ENCODE peak calls at places on chromosomes 4 and X, in four cellular contexts. J is sigmoid colon, C is colonic mucosa, S is endodermal cell. Z is an unnamed sample.

GRCh38 chrX:24498975-24499374 is 33.9 kb downstream of the PDK3 start:
- DNase-seq in C (no peak), S (no peak), J (no peak), Z (no peak)

GRCh38 chr4:163077611-163078010 is 89.1 kb downstream of the NAF1 start:
- DNase-seq in C (no peak), J (no peak), S (no peak), Z (no peak)

GRCh38 chr4:173262363-173262762 is 71.8 kb downstream of the HMGB2 start:
- DNase-seq in C (no peak), J (no peak), S (no peak), Z (no peak)

GRCh38 chr4:44927361-44928061 is 201.2 kb upstream of the GNPDA2 start:
- DNase-seq in S (no peak), C (no peak), J (no peak), Z (no peak)

GRCh38 chr4:26326791-26327190 is 6.0 kb downstream of the RBPJ start:
- DNase-seq in S (no peak), J (no peak), C (no peak), Z (no peak)

GRCh38 chrX:133909888-133910287 is 75.5 kb downstream of the GPC3 start:
- DNase-seq in S (no peak), C (no peak), J (no peak), Z (no peak)

GRCh38 chrX:23341452-23341851 is 6.8 kb downstream of the PTCHD1 start:
- DNase-seq in S (peak), C (peak), J (no peak), Z (no peak)

GRCh38 chrX:46574337-46574940 is 874 bp downstream of the CHST7 start:
- DNase-seq in C (no peak), S (peak), J (no peak), Z (peak)

GRCh38 chrX:124033821-124034220 is 72.3 kb downstream of the STAG2 start:
- DNase-seq in J (no peak), S (no peak), C (no peak), Z (no peak)

GRCh38 chr4:147201016-147201415 is 255.4 kb upstream of the TTC29 start:
- DNase-seq in C (no peak), S (no peak), J (no peak), Z (no peak)

GRCh38 chrX:115177941-115178340 is 11.3 kb upstream of the RBMXL3 start:
- DNase-seq in C (no peak), J (no peak), S (no peak), Z (no peak)

GRCh38 chrX:41655631-41656030 is 33.1 kb upstream of the GPR34 start:
- DNase-seq in S (no peak), C (no peak), J (no peak), Z (no peak)

GRCh38 chrX:101057095-101057714 is 5.3 kb upstream of the TRMT2B start:
- DNase-seq in J (no peak), C (no peak), S (no peak), Z (no peak)

GRCh38 chr4:89514811-89515210 is 207.2 kb upstream of the GPRIN3 start:
- DNase-seq in S (no peak), C (no peak), J (no peak), Z (no peak)

GRCh38 chr4:153152453-153153338 is 51.5 kb upstream of the TRIM2 start:
- DNase-seq in S (peak), C (peak), J (no peak), Z (no peak)

GRCh38 chrX:99887918-99888317 is 522.2 kb downstream of the PCDH19 start:
- DNase-seq in J (no peak), C (no peak), S (no peak), Z (no peak)

GRCh38 chr4:85929926-85930325 is 429.9 kb downstream of the MAPK10 start:
- DNase-seq in C (peak), J (no peak), S (peak), Z (no peak)

GRCh38 chrX:111039606-111040005 is 56.4 kb upstream of the PAK3 start:
- DNase-seq in C (no peak), J (no peak), S (peak), Z (no peak)

GRCh38 chr4:16450724-16451123 is 224.5 kb upstream of the TAPT1 start:
- DNase-seq in S (no peak), J (no peak), C (no peak), Z (no peak)

GRCh38 chr4:100268807-100269206 is 78.5 kb upstream of the DDIT4L start:
- DNase-seq in C (no peak), S (no peak), J (no peak), Z (no peak)

GRCh38 chr4:24801136-24801855 is 5.9 kb downstream of the SOD3 start:
- DNase-seq in S (no peak), C (no peak), J (no peak), Z (no peak)

GRCh38 chr4:179867300-179867878 is 2375.8 kb upstream of the TENM3 start:
- DNase-seq in J (no peak), C (peak), S (peak), Z (no peak)

GRCh38 chr4:43456383-43456782 is 563.9 kb downstream of the GRXCR1 start:
- DNase-seq in C (no peak), S (no peak), J (no peak), Z (no peak)

GRCh38 chr4:183747931-183748664 is 89.0 kb downstream of the TRAPPC11 start:
- DNase-seq in S (no peak), C (peak), J (no peak), Z (no peak)

GRCh38 chrX:108447303-108447702 is 7.7 kb downstream of the COL4A5 start:
- DNase-seq in S (no peak), J (no peak), C (no peak), Z (no peak)

GRCh38 chr4:147760695-147761094 is 28.8 kb downstream of the ARHGAP10 start:
- DNase-seq in C (no peak), S (no peak), J (peak), Z (no peak)

GRCh38 chr4:172141025-172141424 is 327.8 kb downstream of the GALNTL6 start:
- DNase-seq in J (no peak), S (no peak), C (no peak), Z (no peak)

GRCh38 chr4:152243890-152244595 is 291.8 kb downstream of the FBXW7 start:
- DNase-seq in C (peak), S (no peak), J (no peak), Z (no peak)

GRCh38 chr4:26032572-26033320 is 118.7 kb downstream of the SMIM20 start:
- DNase-seq in J (no peak), S (no peak), C (no peak), Z (no peak)

GRCh38 chr4:118742050-118742449 is 56.9 kb downstream of the METTL14 start:
- DNase-seq in J (no peak), C (no peak), S (no peak), Z (no peak)

GRCh38 chr4:826508-827208 is 729 bp upstream of the CPLX1 start:
- DNase-seq in J (peak), C (no peak), S (peak), Z (peak)

GRCh38 chr4:1239141-1239948 is 9.6 kb downstream of the CTBP1 start:
- DNase-seq in C (no peak), S (no peak), J (peak), Z (peak)

GRCh38 chr4:7978489-7978888 is 38.8 kb upstream of the AFAP1 start:
- DNase-seq in J (no peak), C (peak), S (no peak), Z (peak)

GRCh38 chr4:100086766-100087431 is 103.4 kb downstream of the DDIT4L start:
- DNase-seq in J (no peak), S (no peak), C (no peak), Z (no peak)

GRCh38 chr4:37771771-37772170 is 54.7 kb upstream of the PGM2 start:
- DNase-seq in J (no peak), C (no peak), S (no peak), Z (no peak)

GRCh38 chrX:126770179-126770578 is 49.4 kb upstream of the PRR32 start:
- DNase-seq in J (no peak), C (no peak), S (peak), Z (no peak)

GRCh38 chrX:9747644-9748043 is 18.0 kb downstream of the GPR143 start:
- DNase-seq in J (no peak), C (no peak), S (no peak), Z (no peak)
- H3K27ac ChIP-seq in J (no peak), C (no peak), S (no peak), Z (peak)

GRCh38 chr4:105588252-105588651 is 35.8 kb downstream of the ARHGEF38 start:
- DNase-seq in C (no peak), S (no peak), J (no peak), Z (no peak)

GRCh38 chr4:105587851-105588250 is 35.4 kb downstream of the ARHGEF38 start:
- DNase-seq in C (no peak), J (no peak), S (no peak), Z (no peak)

DNA sequence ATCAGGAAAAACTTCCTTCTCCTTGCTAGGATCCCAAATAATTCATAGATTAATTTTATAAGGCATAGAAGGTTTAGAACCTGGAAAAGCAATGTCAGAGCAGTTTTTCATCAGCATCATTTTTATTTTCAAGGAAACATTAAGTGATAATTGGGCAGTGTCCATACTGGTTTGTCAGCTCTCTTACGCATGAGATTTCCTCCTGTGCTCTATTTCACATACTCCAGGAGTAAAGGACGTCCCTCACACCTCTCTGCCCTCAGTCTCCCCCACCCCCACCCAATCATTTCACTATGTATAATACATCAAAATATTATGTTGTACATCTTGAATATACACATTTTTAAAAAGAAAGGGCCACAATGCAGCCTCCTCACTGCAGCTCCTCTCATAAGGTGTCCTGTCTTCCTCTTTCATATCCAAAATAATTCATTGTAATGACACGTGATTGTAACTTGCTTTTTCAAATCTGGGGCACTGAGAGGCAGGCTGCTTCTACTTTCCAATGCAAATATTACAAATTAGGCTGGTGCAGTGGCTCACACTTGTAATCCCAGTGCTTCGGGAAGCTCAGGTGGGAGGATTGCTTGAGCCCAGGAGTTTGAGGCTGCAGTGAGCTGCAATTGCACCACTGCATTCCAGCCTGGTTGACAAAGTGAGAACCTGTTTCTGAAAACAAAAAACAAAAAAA is 34.4 kb downstream of the ARHGEF38 start:
- DNase-seq in J (no peak), C (no peak), S (no peak), Z (no peak)
- H3K4me3 ChIP-seq in J (no peak), C (no peak), S (no peak), Z (no peak)

DNA sequence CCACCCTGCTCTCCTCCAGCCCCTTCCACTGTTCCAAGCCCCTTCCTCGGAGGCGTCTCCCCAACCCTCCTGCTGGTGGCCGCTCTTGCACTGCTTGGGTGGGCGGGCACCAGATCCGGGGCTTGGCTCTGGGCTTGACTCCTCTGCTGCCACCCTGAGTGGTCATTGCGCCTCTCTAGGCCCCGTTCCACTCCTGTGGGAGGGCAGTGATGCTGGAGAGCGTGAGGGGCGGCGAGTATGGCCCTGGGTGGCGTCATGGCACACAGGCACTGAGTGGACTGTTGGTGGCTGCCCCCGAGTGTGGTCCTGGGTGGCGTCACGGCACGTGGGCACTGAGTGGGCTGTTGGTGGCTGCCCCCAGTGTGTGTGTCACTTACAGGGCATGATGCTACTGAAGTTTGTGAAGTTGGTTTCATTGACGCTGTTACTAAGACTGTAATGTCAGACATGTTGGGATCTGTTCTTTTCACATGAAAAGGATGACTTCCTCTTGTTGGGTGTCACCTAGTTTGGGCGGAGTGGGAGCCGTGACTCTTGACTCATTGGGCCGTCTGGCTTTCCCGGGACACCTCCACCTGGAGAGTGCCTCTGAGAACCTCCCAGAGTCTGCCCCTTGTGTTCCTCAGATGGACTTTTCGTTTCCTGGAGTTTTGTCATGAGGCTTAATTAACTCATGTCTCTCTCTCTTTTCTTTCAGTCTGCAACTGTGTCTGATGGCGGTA is 55.9 kb upstream of the HGFAC start:
- DNase-seq in S (peak), J (peak), C (no peak), Z (peak)
- H3K27ac ChIP-seq in S (no peak), J (no peak), C (peak), Z (peak)

GRCh38 chr4:41256740-41257256 is at the start of gene UCHL1:
- DNase-seq in S (peak), J (peak), C (no peak), Z (no peak)
- H3K4me3 ChIP-seq in S (peak), J (peak), C (peak), Z (peak)